ENCODE peak calls at places on chromosome 20, in ten cellular contexts. One of them, this sample, is unnamed.

GRCh38 chr20:32356935-32357868 is 929 bp upstream of the ASXL1 start:
- DNase-seq in AG08396: peak; percentile 35
- DNase-seq in stimulated activated CD8-positive, alpha-beta memory T cell treated with anti-CD3 and anti-CD28 coated beads, Interleukin-15, amount 100 ng/mL, for 4 hours: no peak
- DNase-seq in epithelial cell of proximal tubule: no peak
- DNase-seq in heart right ventricle: no peak
- DNase-seq in HCT116: peak; percentile 15
- DNase-seq in DMS53: peak; percentile 86
- DNase-seq in cardiac muscle cell: peak; percentile 64
- DNase-seq in HEK293T: no peak
- DNase-seq in neural crest cell: no peak
- DNase-seq in this sample: peak; percentile 75

GRCh38 chr20:34375977-34376430 is 12.9 kb downstream of the ITCH start:
- DNase-seq in cardiac muscle cell: no peak
- DNase-seq in heart right ventricle: no peak
- DNase-seq in HEK293T: no peak
- DNase-seq in neural crest cell: no peak
- DNase-seq in HCT116: no peak
- DNase-seq in DMS53: peak; percentile 77
- DNase-seq in stimulated activated CD8-positive, alpha-beta memory T cell treated with anti-CD3 and anti-CD28 coated beads, Interleukin-15, amount 100 ng/mL, for 4 hours: no peak
- DNase-seq in AG08396: no peak
- DNase-seq in epithelial cell of proximal tubule: peak; percentile 52
- DNase-seq in this sample: no peak

GRCh38 chr20:57748601-57749130 is 38.9 kb upstream of the PMEPA1 start:
- DNase-seq in cardiac muscle cell: peak; percentile 61
- DNase-seq in AG08396: peak; percentile 75
- DNase-seq in stimulated activated CD8-positive, alpha-beta memory T cell treated with anti-CD3 and anti-CD28 coated beads, Interleukin-15, amount 100 ng/mL, for 4 hours: peak; percentile 22
- DNase-seq in DMS53: peak; percentile 39
- DNase-seq in epithelial cell of proximal tubule: peak; percentile 66
- DNase-seq in HEK293T: peak; percentile 31
- DNase-seq in neural crest cell: no peak
- DNase-seq in heart right ventricle: peak; percentile 82
- DNase-seq in HCT116: peak; percentile 24
- DNase-seq in this sample: peak; percentile 57

GRCh38 chr20:46621492-46621891 is 29.8 kb downstream of the SLC13A3 start:
- DNase-seq in DMS53: no peak
- DNase-seq in neural crest cell: no peak
- DNase-seq in cardiac muscle cell: peak; percentile 85
- DNase-seq in epithelial cell of proximal tubule: peak; percentile 76
- DNase-seq in AG08396: peak; percentile 44
- DNase-seq in HEK293T: no peak
- DNase-seq in stimulated activated CD8-positive, alpha-beta memory T cell treated with anti-CD3 and anti-CD28 coated beads, Interleukin-15, amount 100 ng/mL, for 4 hours: no peak
- DNase-seq in HCT116: no peak
- DNase-seq in heart right ventricle: no peak
- DNase-seq in this sample: no peak

GRCh38 chr20:16601019-16601418 is 27.8 kb upstream of the KIF16B start:
- DNase-seq in epithelial cell of proximal tubule: no peak
- DNase-seq in DMS53: no peak
- DNase-seq in AG08396: no peak
- DNase-seq in HCT116: no peak
- DNase-seq in cardiac muscle cell: peak; percentile 62
- DNase-seq in neural crest cell: no peak
- DNase-seq in HEK293T: no peak
- DNase-seq in heart right ventricle: no peak
- DNase-seq in stimulated activated CD8-positive, alpha-beta memory T cell treated with anti-CD3 and anti-CD28 coated beads, Interleukin-15, amount 100 ng/mL, for 4 hours: no peak
- DNase-seq in this sample: no peak

GRCh38 chr20:23622839-23623343 is 14.9 kb downstream of the CST3 start:
- DNase-seq in HEK293T: no peak
- DNase-seq in heart right ventricle: peak; percentile 63
- DNase-seq in AG08396: peak; percentile 84
- DNase-seq in neural crest cell: no peak
- DNase-seq in cardiac muscle cell: peak; percentile 97
- DNase-seq in HCT116: peak; percentile 60
- DNase-seq in epithelial cell of proximal tubule: peak; percentile 78
- DNase-seq in stimulated activated CD8-positive, alpha-beta memory T cell treated with anti-CD3 and anti-CD28 coated beads, Interleukin-15, amount 100 ng/mL, for 4 hours: no peak
- DNase-seq in DMS53: peak; percentile 70
- DNase-seq in this sample: no peak

GRCh38 chr20:48012401-48012974 is 227.2 kb upstream of the SULF2 start:
- DNase-seq in DMS53: no peak
- DNase-seq in epithelial cell of proximal tubule: peak; percentile 81
- DNase-seq in neural crest cell: no peak
- DNase-seq in heart right ventricle: no peak
- DNase-seq in HEK293T: no peak
- DNase-seq in AG08396: no peak
- DNase-seq in stimulated activated CD8-positive, alpha-beta memory T cell treated with anti-CD3 and anti-CD28 coated beads, Interleukin-15, amount 100 ng/mL, for 4 hours: no peak
- DNase-seq in HCT116: no peak
- DNase-seq in cardiac muscle cell: peak; percentile 96
- DNase-seq in this sample: no peak

GRCh38 chr20:50601511-50602431 is 89.6 kb downstream of the RIPOR3 start:
- DNase-seq in neural crest cell: no peak
- DNase-seq in heart right ventricle: no peak
- DNase-seq in DMS53: no peak
- DNase-seq in AG08396: no peak
- DNase-seq in epithelial cell of proximal tubule: no peak
- DNase-seq in cardiac muscle cell: no peak
- DNase-seq in HCT116: no peak
- DNase-seq in stimulated activated CD8-positive, alpha-beta memory T cell treated with anti-CD3 and anti-CD28 coated beads, Interleukin-15, amount 100 ng/mL, for 4 hours: no peak
- DNase-seq in HEK293T: no peak
- DNase-seq in this sample: no peak

GRCh38 chr20:25177890-25178321 is 17.6 kb upstream of the ENTPD6 start:
- DNase-seq in cardiac muscle cell: peak; percentile 52
- DNase-seq in neural crest cell: no peak
- DNase-seq in stimulated activated CD8-positive, alpha-beta memory T cell treated with anti-CD3 and anti-CD28 coated beads, Interleukin-15, amount 100 ng/mL, for 4 hours: no peak
- DNase-seq in heart right ventricle: no peak
- DNase-seq in epithelial cell of proximal tubule: no peak
- DNase-seq in DMS53: no peak
- DNase-seq in HEK293T: no peak
- DNase-seq in AG08396: no peak
- DNase-seq in HCT116: no peak
- DNase-seq in this sample: no peak

GRCh38 chr20:8700756-8701155 is 368.1 kb upstream of the PLCB4 start:
- DNase-seq in AG08396: no peak
- DNase-seq in HEK293T: no peak
- DNase-seq in HCT116: no peak
- DNase-seq in stimulated activated CD8-positive, alpha-beta memory T cell treated with anti-CD3 and anti-CD28 coated beads, Interleukin-15, amount 100 ng/mL, for 4 hours: no peak
- DNase-seq in epithelial cell of proximal tubule: no peak
- DNase-seq in DMS53: no peak
- DNase-seq in neural crest cell: no peak
- DNase-seq in heart right ventricle: no peak
- DNase-seq in cardiac muscle cell: no peak
- DNase-seq in this sample: no peak

GRCh38 chr20:59404749-59405148 is 104.3 kb downstream of the EDN3 start:
- DNase-seq in stimulated activated CD8-positive, alpha-beta memory T cell treated with anti-CD3 and anti-CD28 coated beads, Interleukin-15, amount 100 ng/mL, for 4 hours: no peak
- DNase-seq in AG08396: no peak
- DNase-seq in heart right ventricle: no peak
- DNase-seq in epithelial cell of proximal tubule: no peak
- DNase-seq in HEK293T: no peak
- DNase-seq in cardiac muscle cell: no peak
- DNase-seq in neural crest cell: no peak
- DNase-seq in HCT116: no peak
- DNase-seq in DMS53: no peak
- DNase-seq in this sample: no peak

GRCh38 chr20:12305555-12305954 is 387.9 kb downstream of the BTBD3 start:
- DNase-seq in epithelial cell of proximal tubule: no peak
- DNase-seq in AG08396: no peak
- DNase-seq in cardiac muscle cell: peak; percentile 2
- DNase-seq in neural crest cell: no peak
- DNase-seq in HEK293T: no peak
- DNase-seq in heart right ventricle: no peak
- DNase-seq in DMS53: no peak
- DNase-seq in HCT116: no peak
- DNase-seq in stimulated activated CD8-positive, alpha-beta memory T cell treated with anti-CD3 and anti-CD28 coated beads, Interleukin-15, amount 100 ng/mL, for 4 hours: no peak
- DNase-seq in this sample: no peak

GRCh38 chr20:23240519-23240918 is 110.1 kb upstream of the NXT1 start:
- DNase-seq in cardiac muscle cell: no peak
- DNase-seq in epithelial cell of proximal tubule: no peak
- DNase-seq in HEK293T: no peak
- DNase-seq in DMS53: no peak
- DNase-seq in HCT116: no peak
- DNase-seq in neural crest cell: no peak
- DNase-seq in stimulated activated CD8-positive, alpha-beta memory T cell treated with anti-CD3 and anti-CD28 coated beads, Interleukin-15, amount 100 ng/mL, for 4 hours: no peak
- DNase-seq in AG08396: no peak
- DNase-seq in heart right ventricle: no peak
- DNase-seq in this sample: no peak

GRCh38 chr20:25376886-25377285 is 13.7 kb downstream of the ABHD12 start:
- DNase-seq in neural crest cell: no peak
- DNase-seq in cardiac muscle cell: no peak
- DNase-seq in heart right ventricle: no peak
- DNase-seq in AG08396: no peak
- DNase-seq in epithelial cell of proximal tubule: no peak
- DNase-seq in HCT116: no peak
- DNase-seq in DMS53: no peak
- DNase-seq in stimulated activated CD8-positive, alpha-beta memory T cell treated with anti-CD3 and anti-CD28 coated beads, Interleukin-15, amount 100 ng/mL, for 4 hours: no peak
- DNase-seq in HEK293T: no peak
- DNase-seq in this sample: no peak

GRCh38 chr20:32006841-32007786 is 3.1 kb upstream of the CCM2L start:
- DNase-seq in AG08396: no peak
- DNase-seq in neural crest cell: no peak
- DNase-seq in HEK293T: no peak
- DNase-seq in heart right ventricle: no peak
- DNase-seq in DMS53: peak; percentile 51
- DNase-seq in HCT116: no peak
- DNase-seq in stimulated activated CD8-positive, alpha-beta memory T cell treated with anti-CD3 and anti-CD28 coated beads, Interleukin-15, amount 100 ng/mL, for 4 hours: no peak
- DNase-seq in cardiac muscle cell: no peak
- DNase-seq in epithelial cell of proximal tubule: no peak
- DNase-seq in this sample: no peak

GRCh38 chr20:34435589-34435988 is 72.5 kb downstream of the ITCH start:
- DNase-seq in heart right ventricle: no peak
- DNase-seq in neural crest cell: no peak
- DNase-seq in stimulated activated CD8-positive, alpha-beta memory T cell treated with anti-CD3 and anti-CD28 coated beads, Interleukin-15, amount 100 ng/mL, for 4 hours: no peak
- DNase-seq in AG08396: no peak
- DNase-seq in epithelial cell of proximal tubule: peak; percentile 27
- DNase-seq in HCT116: no peak
- DNase-seq in cardiac muscle cell: no peak
- DNase-seq in DMS53: no peak
- DNase-seq in HEK293T: no peak
- DNase-seq in this sample: no peak

GRCh38 chr20:48523191-48523757 is 304.5 kb downstream of the PREX1 start:
- DNase-seq in epithelial cell of proximal tubule: peak; percentile 30
- DNase-seq in heart right ventricle: no peak
- DNase-seq in neural crest cell: peak; percentile 66
- DNase-seq in HEK293T: peak; percentile 62
- DNase-seq in HCT116: peak; percentile 10
- DNase-seq in DMS53: peak; percentile 11
- DNase-seq in cardiac muscle cell: peak; percentile 91
- DNase-seq in AG08396: peak; percentile 50
- DNase-seq in stimulated activated CD8-positive, alpha-beta memory T cell treated with anti-CD3 and anti-CD28 coated beads, Interleukin-15, amount 100 ng/mL, for 4 hours: no peak
- DNase-seq in this sample: no peak